ENCODE peak calls at places on chromosomes 13 and 19, in seven cellular contexts. C is cardiac muscle cell, N is ascending aorta, G is foreskin keratinocyte, P is GM12878, B is lower lobe of right lung, A is IMR-90. V is an unnamed sample.

GRCh38 chr13:25727250-25727649 is 324.6 kb downstream of the SHISA2 start:
- DNase-seq in A (no peak), B (peak), C (no peak), P (no peak), N (no peak), G (no peak), V (no peak)

GRCh38 chr13:38993381-38993780 is 2.8 kb upstream of the STOML3 start:
- DNase-seq in P (no peak), C (no peak), G (no peak), B (no peak), N (no peak), A (no peak), V (no peak)

GRCh38 chr19:17121736-17122293 is 46.2 kb downstream of the MYO9B start:
- DNase-seq in A (peak), P (no peak), N (no peak), C (peak), G (no peak), B (no peak), V (no peak)

GRCh38 chr13:72221276-72221962 is 354.4 kb upstream of the DACH1 start:
- DNase-seq in C (peak), N (no peak), G (peak), P (no peak), A (no peak), B (peak), V (no peak)

GRCh38 chr19:48292798-48293197 is 22.9 kb downstream of the ZNF114 start:
- DNase-seq in C (peak), G (peak), A (peak), B (no peak), P (no peak), N (no peak), V (no peak)

GRCh38 chr13:111006508-111007031 is 91.7 kb upstream of the ANKRD10 start:
- DNase-seq in P (no peak), B (no peak), N (peak), G (no peak), C (peak), A (peak), V (no peak)

GRCh38 chr13:83221813-83222241 is 660.4 kb downstream of the SLITRK1 start:
- DNase-seq in C (peak), N (no peak), A (peak), P (no peak), B (no peak), G (peak), V (no peak)

GRCh38 chr13:86741762-86742285 is 929.3 kb upstream of the SLITRK5 start:
- DNase-seq in G (no peak), A (no peak), B (no peak), C (no peak), P (no peak), N (no peak), V (no peak)

GRCh38 chr13:92806215-92806614 is 420.4 kb upstream of the GPC6 start:
- DNase-seq in A (no peak), N (no peak), G (no peak), C (peak), B (no peak), P (no peak), V (no peak)

GRCh38 chr13:75512253-75512652 is 25.4 kb downstream of the COMMD6 start:
- DNase-seq in G (no peak), B (no peak), N (no peak), C (peak), A (no peak), P (peak), V (no peak)

GRCh38 chr13:89554801-89555200 is 1792.7 kb upstream of the MIR17HG start:
- DNase-seq in G (no peak), A (no peak), N (no peak), C (no peak), B (no peak), P (no peak), V (no peak)

GRCh38 chr19:42024622-42025111 is 30.6 kb upstream of the ATP1A3 start:
- DNase-seq in A (peak), G (no peak), N (no peak), B (no peak), C (peak), P (no peak), V (no peak)

GRCh38 chr19:13002389-13002898 is 7.2 kb downstream of the NFIX start:
- DNase-seq in N (no peak), B (no peak), A (no peak), G (no peak), P (no peak), C (no peak), V (no peak)

DNA sequence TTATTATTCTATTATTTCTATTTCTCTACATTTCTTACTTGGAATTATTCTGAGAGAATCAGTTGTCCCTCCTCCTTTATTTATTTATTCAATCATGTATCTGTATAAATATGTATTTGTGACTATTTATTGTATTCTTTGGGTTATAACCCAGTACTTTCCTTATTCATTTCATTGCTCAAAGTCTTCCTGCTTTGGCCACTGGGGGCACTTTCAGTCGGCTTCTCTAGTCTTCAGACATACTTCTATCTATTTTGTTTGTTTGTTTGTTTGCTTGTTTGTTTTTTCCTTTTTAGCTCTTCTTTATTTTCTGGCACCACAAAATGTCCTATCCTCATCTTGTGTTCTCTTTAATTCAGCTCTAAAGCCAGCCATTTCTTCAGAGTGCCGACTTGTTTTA is 260.4 kb downstream of the NALCN start:
- DNase-seq in B (no peak), A (no peak), G (no peak), C (no peak), N (no peak), P (no peak), V (no peak)
- TF ChIP-seq CTCF in B (peak), A (peak), G (peak), C (peak), N (no peak), P (peak), V (peak)

GRCh38 chr19:39539519-39540332 is at the start of gene EID2:
- DNase-seq in C (peak), B (peak), A (peak), G (peak), N (peak), P (peak), V (peak)
- TF ChIP-seq CTCF in C (peak), B (peak), A (peak), G (peak), N (peak), P (peak), V (peak)

DNA sequence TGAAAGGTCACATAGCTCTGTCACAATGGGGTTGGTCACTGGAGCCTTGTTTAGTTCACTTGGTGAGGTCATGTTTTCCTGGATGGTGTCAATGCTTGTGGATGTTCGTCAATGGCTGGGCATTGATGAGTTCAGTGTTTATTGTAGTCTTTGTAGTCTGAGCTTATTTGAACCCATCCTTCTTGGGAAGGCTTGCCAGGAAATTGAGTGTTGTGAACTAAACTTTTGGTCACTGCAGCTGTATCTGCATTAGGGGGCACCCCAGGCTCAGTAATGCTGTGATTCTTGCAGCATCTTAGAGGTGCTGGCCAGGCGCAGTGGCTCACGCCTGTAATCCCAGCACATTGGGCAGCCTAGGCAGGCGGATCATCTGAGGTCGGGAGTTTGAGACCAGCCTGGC is 22.0 kb downstream of the BLOC1S3 start:
- DNase-seq in A (peak), B (no peak), G (no peak), C (peak), P (no peak), N (no peak), V (no peak)
- TF ChIP-seq CTCF in A (peak), B (peak), G (peak), C (peak), P (no peak), N (no peak), V (peak)

GRCh38 chr19:46076031-46076880 is 35.5 kb upstream of the IGFL4 start:
- DNase-seq in N (no peak), G (no peak), A (no peak), C (no peak), B (no peak), P (no peak), V (no peak)

GRCh38 chr19:46080561-46080960 is 39.8 kb upstream of the IGFL4 start:
- DNase-seq in G (no peak), B (no peak), P (no peak), N (no peak), C (peak), A (peak), V (no peak)

GRCh38 chr19:46073268-46073922 is 32.6 kb upstream of the IGFL4 start:
- DNase-seq in P (no peak), C (no peak), G (peak), A (peak), B (no peak), N (no peak), V (no peak)

GRCh38 chr19:46077815-46078167 is 37.0 kb upstream of the IGFL4 start:
- DNase-seq in G (no peak), N (no peak), B (no peak), C (no peak), P (no peak), A (no peak), V (no peak)

GRCh38 chr19:46076951-46077814 is 36.4 kb upstream of the IGFL4 start:
- DNase-seq in B (no peak), N (no peak), C (peak), G (peak), A (peak), P (no peak), V (peak)
- TF ChIP-seq CTCF in B (peak), N (peak), C (peak), G (peak), A (peak), P (peak), V (peak)

DNA sequence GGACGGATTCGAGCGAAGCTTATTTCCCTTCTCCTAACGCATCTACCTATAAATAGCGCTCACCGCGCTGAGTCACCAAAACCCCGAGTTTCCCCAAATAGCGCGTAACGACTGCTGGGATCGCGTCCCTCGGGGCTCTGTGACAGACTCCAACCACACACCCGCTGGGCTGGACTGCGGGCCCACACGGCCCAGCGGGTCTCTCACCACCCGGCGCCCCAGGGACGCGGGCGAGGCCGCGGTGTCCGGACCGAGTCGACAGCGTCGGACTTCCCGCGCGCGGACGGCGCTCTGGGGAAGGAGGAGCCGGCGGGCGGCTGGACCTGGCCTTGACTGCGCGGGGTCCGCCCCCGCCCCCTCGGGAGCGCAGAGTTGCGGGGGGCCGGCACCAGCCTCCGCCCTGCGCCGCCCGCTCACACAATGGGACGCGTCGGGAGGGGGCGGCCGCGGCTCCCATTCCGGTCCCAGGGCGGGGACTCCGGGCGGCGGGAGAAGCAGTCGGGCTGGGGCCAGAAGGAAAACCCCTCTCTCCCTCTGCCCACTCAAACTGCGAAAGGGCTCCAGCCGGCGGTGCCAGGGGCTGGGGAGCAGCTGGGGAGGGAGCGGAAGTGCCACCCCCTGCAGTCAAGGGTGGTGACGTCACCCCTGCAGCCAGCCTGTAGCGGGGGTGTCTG is 108.8 kb downstream of the KCNRG start:
- DNase-seq in P (no peak), A (peak), N (peak), B (peak), C (peak), G (peak), V (peak)
- TF ChIP-seq CTCF in P (peak), A (peak), N (no peak), B (peak), C (no peak), G (no peak), V (no peak)

DNA sequence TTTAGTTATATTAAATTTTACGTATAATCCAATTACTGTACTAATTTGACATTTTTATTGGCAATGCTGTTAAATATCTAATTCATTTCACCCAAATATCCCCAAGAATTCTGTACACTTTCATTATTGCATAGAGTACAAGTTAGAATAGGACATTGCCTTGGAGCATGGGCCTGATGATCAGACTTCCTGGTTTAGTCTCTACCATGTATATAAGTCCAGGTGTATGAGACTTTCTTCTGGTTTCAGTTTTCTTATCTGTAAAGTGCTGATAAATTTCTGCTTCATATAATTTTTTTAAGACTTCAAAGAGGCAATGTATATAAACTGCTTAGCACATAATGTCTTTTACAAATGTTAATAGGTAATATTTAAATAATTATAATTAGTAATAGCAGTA is 179.4 kb downstream of the KLF12 start:
- DNase-seq in A (no peak), N (no peak), G (no peak), C (no peak), P (no peak), B (no peak), V (no peak)
- TF ChIP-seq CTCF in A (no peak), N (no peak), G (no peak), C (no peak), P (no peak), B (no peak), V (no peak)

DNA sequence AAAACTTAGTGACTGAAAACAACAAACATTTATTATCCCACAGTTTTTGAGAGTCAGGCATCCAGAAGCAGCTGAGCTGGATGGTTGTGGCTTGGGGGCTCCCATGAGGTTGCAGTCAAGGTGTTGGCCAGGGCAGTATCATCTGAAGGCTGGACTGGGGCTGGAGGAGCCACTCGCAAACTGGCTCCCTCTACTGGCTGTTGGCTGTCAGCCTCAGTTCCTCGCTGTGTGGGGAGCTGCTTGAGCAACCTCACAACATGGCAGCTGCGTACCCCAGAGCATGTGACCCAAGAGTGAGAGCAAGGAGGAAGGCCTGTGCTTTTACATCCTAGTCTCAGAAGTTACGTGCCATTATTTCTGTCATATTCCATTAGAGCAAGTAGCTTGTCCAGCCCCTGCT is 9.7 kb downstream of the YJU2 start:
- DNase-seq in A (no peak), B (no peak), C (no peak), G (no peak), N (no peak), P (no peak), V (no peak)
- TF ChIP-seq CTCF in A (no peak), B (no peak), C (peak), G (peak), N (no peak), P (no peak), V (no peak)

GRCh38 chr19:53818756-53819155 is 5.4 kb downstream of the NLRP12 start:
- DNase-seq in N (no peak), A (no peak), G (no peak), P (no peak), B (no peak), C (no peak), V (no peak)
- TF ChIP-seq CTCF in N (no peak), A (no peak), G (no peak), P (no peak), B (no peak), C (no peak), V (no peak)